ENCODE peak calls at places on chromosomes 1 and 21, in seven cellular contexts. One of them, this sample, is unnamed. For H3K4me1, the result is how much of the 10 kb centered on the place peaks cover.

GRCh38 chr1:243421784-243422183 is 165.9 kb downstream of the SDCCAG8 start:
- ATAC-seq in psoas muscle: peak
- ATAC-seq in lower lobe of right lung: peak
- ATAC-seq in RWPE2: peak
- ATAC-seq in naive thymus-derived CD4-positive, alpha-beta T cell: peak
- ATAC-seq in HepG2: no peak
- ATAC-seq in K562: peak
- ATAC-seq in this sample: no peak

GRCh38 chr21:14589855-14590563 is 43.9 kb upstream of the SAMSN1 start:
- ATAC-seq in naive thymus-derived CD4-positive, alpha-beta T cell: no peak
- ATAC-seq in lower lobe of right lung: no peak
- ATAC-seq in HepG2: no peak
- ATAC-seq in RWPE2: no peak
- ATAC-seq in psoas muscle: no peak
- ATAC-seq in K562: peak
- ATAC-seq in this sample: no peak

GRCh38 chr1:181985981-181986906 is 75.3 kb downstream of the ZNF648 start:
- ATAC-seq in RWPE2: no peak
- ATAC-seq in naive thymus-derived CD4-positive, alpha-beta T cell: no peak
- ATAC-seq in HepG2: no peak
- ATAC-seq in psoas muscle: no peak
- ATAC-seq in lower lobe of right lung: no peak
- ATAC-seq in K562: no peak
- ATAC-seq in this sample: no peak

GRCh38 chr1:204513117-204513716 is 3.0 kb upstream of the MDM4 start:
- ATAC-seq in lower lobe of right lung: no peak
- ATAC-seq in naive thymus-derived CD4-positive, alpha-beta T cell: peak
- ATAC-seq in K562: no peak
- ATAC-seq in RWPE2: no peak
- ATAC-seq in HepG2: no peak
- ATAC-seq in psoas muscle: no peak
- ATAC-seq in this sample: no peak

GRCh38 chr1:179129702-179130473 is 48.0 kb downstream of the TOR3A start:
- ATAC-seq in psoas muscle: peak
- ATAC-seq in HepG2: peak
- ATAC-seq in naive thymus-derived CD4-positive, alpha-beta T cell: peak
- ATAC-seq in lower lobe of right lung: peak
- ATAC-seq in RWPE2: peak
- ATAC-seq in K562: peak
- ATAC-seq in this sample: peak

GRCh38 chr1:225462714-225463574 is 35.1 kb upstream of the LBR start:
- ATAC-seq in lower lobe of right lung: no peak
- ATAC-seq in psoas muscle: no peak
- ATAC-seq in RWPE2: peak
- ATAC-seq in naive thymus-derived CD4-positive, alpha-beta T cell: no peak
- ATAC-seq in HepG2: no peak
- ATAC-seq in K562: no peak
- ATAC-seq in this sample: no peak

GRCh38 chr21:16865612-16866011 is 647.2 kb upstream of the CXADR start:
- ATAC-seq in lower lobe of right lung: no peak
- ATAC-seq in naive thymus-derived CD4-positive, alpha-beta T cell: no peak
- ATAC-seq in K562: no peak
- ATAC-seq in psoas muscle: no peak
- ATAC-seq in RWPE2: no peak
- ATAC-seq in HepG2: no peak
- ATAC-seq in this sample: no peak

GRCh38 chr1:156104065-156104810 is 10.3 kb upstream of the LMNA start:
- ATAC-seq in RWPE2: peak
- ATAC-seq in lower lobe of right lung: peak
- ATAC-seq in HepG2: peak
- ATAC-seq in naive thymus-derived CD4-positive, alpha-beta T cell: peak
- ATAC-seq in psoas muscle: no peak
- ATAC-seq in K562: no peak
- ATAC-seq in this sample: peak

GRCh38 chr1:185774384-185774783 is 40.2 kb downstream of the HMCN1 start:
- ATAC-seq in naive thymus-derived CD4-positive, alpha-beta T cell: no peak
- ATAC-seq in K562: no peak
- ATAC-seq in RWPE2: no peak
- ATAC-seq in HepG2: no peak
- ATAC-seq in lower lobe of right lung: no peak
- ATAC-seq in psoas muscle: no peak
- ATAC-seq in this sample: no peak

GRCh38 chr1:116518400-116518799 is 52.4 kb downstream of the CD58 start:
- ATAC-seq in K562: no peak
- ATAC-seq in naive thymus-derived CD4-positive, alpha-beta T cell: no peak
- ATAC-seq in psoas muscle: no peak
- ATAC-seq in RWPE2: no peak
- ATAC-seq in lower lobe of right lung: no peak
- ATAC-seq in HepG2: no peak
- ATAC-seq in this sample: no peak

GRCh38 chr1:211589782-211590721 is 11.1 kb upstream of the SLC30A1 start:
- ATAC-seq in lower lobe of right lung: peak
- ATAC-seq in K562: peak
- ATAC-seq in naive thymus-derived CD4-positive, alpha-beta T cell: peak
- ATAC-seq in psoas muscle: peak
- ATAC-seq in HepG2: peak
- ATAC-seq in RWPE2: no peak
- ATAC-seq in this sample: peak

GRCh38 chr21:23660560-23660959 is 1946.7 kb downstream of the MRPL39 start:
- ATAC-seq in psoas muscle: no peak
- ATAC-seq in RWPE2: no peak
- ATAC-seq in HepG2: no peak
- ATAC-seq in naive thymus-derived CD4-positive, alpha-beta T cell: no peak
- ATAC-seq in lower lobe of right lung: no peak
- ATAC-seq in K562: no peak
- ATAC-seq in this sample: no peak

GRCh38 chr1:96183928-96184327 is 537.7 kb upstream of the PTBP2 start:
- ATAC-seq in HepG2: no peak
- ATAC-seq in naive thymus-derived CD4-positive, alpha-beta T cell: no peak
- ATAC-seq in RWPE2: no peak
- ATAC-seq in K562: no peak
- ATAC-seq in psoas muscle: no peak
- ATAC-seq in lower lobe of right lung: no peak
- ATAC-seq in this sample: no peak

GRCh38 chr1:6101826-6102225 is 56.1 kb downstream of the KCNAB2 start:
- ATAC-seq in HepG2: no peak
- ATAC-seq in naive thymus-derived CD4-positive, alpha-beta T cell: no peak
- ATAC-seq in psoas muscle: no peak
- ATAC-seq in RWPE2: no peak
- ATAC-seq in lower lobe of right lung: no peak
- ATAC-seq in K562: no peak
- ATAC-seq in this sample: no peak

GRCh38 chr1:115411388-115412063 is 73.5 kb upstream of the NGF start:
- ATAC-seq in naive thymus-derived CD4-positive, alpha-beta T cell: no peak
- ATAC-seq in RWPE2: peak
- ATAC-seq in psoas muscle: no peak
- ATAC-seq in K562: no peak
- ATAC-seq in HepG2: no peak
- ATAC-seq in lower lobe of right lung: no peak
- ATAC-seq in this sample: peak

GRCh38 chr1:59377350-59377904 is 80.5 kb downstream of the FGGY start:
- ATAC-seq in HepG2: no peak
- ATAC-seq in lower lobe of right lung: no peak
- ATAC-seq in psoas muscle: no peak
- ATAC-seq in RWPE2: no peak
- ATAC-seq in K562: no peak
- ATAC-seq in naive thymus-derived CD4-positive, alpha-beta T cell: no peak
- ATAC-seq in this sample: no peak

GRCh38 chr1:103948526-103948925 is 198.8 kb downstream of the AMY1C start:
- ATAC-seq in naive thymus-derived CD4-positive, alpha-beta T cell: no peak
- ATAC-seq in lower lobe of right lung: no peak
- ATAC-seq in K562: no peak
- ATAC-seq in RWPE2: no peak
- ATAC-seq in HepG2: no peak
- ATAC-seq in psoas muscle: no peak
- ATAC-seq in this sample: no peak

GRCh38 chr1:116769994-116770393 is 15.8 kb downstream of the CD2 start:
- ATAC-seq in RWPE2: no peak
- ATAC-seq in HepG2: no peak
- ATAC-seq in K562: no peak
- ATAC-seq in psoas muscle: no peak
- ATAC-seq in lower lobe of right lung: no peak
- ATAC-seq in naive thymus-derived CD4-positive, alpha-beta T cell: no peak
- ATAC-seq in this sample: no peak

DNA sequence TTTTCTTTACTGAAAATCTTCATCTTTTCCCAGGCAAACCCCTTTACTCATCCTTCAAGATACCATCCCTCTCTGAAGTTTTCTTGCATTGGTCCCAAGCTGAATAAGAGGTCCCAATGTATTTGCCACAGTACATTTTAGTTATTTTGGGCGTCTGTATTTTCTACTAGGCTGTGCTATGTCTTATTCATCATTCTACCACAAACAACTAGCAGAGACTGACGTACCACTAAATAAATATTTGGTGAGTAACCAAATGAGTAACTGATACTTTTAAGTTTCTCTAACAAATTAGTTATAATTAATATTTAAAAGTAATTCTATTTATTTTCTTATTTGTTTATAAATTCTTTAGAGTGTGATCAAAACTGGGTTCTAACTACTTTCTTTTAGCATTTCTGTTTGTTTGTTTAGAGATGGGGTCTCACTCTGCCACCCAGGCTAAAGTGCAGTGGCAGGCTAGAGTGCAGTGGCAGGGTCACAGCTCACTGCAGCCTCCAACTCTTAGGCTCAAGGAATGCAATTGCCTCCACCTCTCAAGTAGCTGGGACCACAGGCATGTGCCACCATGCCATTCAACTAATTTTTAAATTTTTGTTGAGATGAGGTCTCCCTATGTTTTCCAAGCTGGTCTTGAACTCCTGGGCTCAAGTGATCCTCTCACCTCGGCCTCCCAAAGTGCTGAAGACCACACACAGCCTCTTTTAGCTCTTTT is 33.1 kb downstream of the NDC1 start:
- ATAC-seq in HepG2: no peak
- ATAC-seq in naive thymus-derived CD4-positive, alpha-beta T cell: no peak
- ATAC-seq in K562: no peak
- ATAC-seq in RWPE2: no peak
- ATAC-seq in lower lobe of right lung: no peak
- ATAC-seq in psoas muscle: no peak
- ATAC-seq in this sample: no peak
- H3K27ac ChIP-seq in HepG2: no peak
- H3K27ac ChIP-seq in naive thymus-derived CD4-positive, alpha-beta T cell: no peak
- H3K27ac ChIP-seq in K562: no peak
- H3K27ac ChIP-seq in RWPE2: no peak
- H3K27ac ChIP-seq in lower lobe of right lung: no peak
- H3K27ac ChIP-seq in psoas muscle: no peak
- H3K27ac ChIP-seq in this sample: no peak

GRCh38 chr1:99171126-99171813 is 93.0 kb upstream of the PLPPR4 start:
- ATAC-seq in HepG2: peak
- ATAC-seq in psoas muscle: no peak
- ATAC-seq in RWPE2: no peak
- ATAC-seq in naive thymus-derived CD4-positive, alpha-beta T cell: no peak
- ATAC-seq in lower lobe of right lung: no peak
- ATAC-seq in K562: no peak
- ATAC-seq in this sample: no peak
- H3K4me1 ChIP-seq in HepG2: under half
- H3K4me1 ChIP-seq in psoas muscle: under half
- H3K4me1 ChIP-seq in RWPE2: under half
- H3K4me1 ChIP-seq in naive thymus-derived CD4-positive, alpha-beta T cell: under half
- H3K4me1 ChIP-seq in lower lobe of right lung: under half
- H3K4me1 ChIP-seq in K562: under half
- H3K4me1 ChIP-seq in this sample: under half

GRCh38 chr1:27632387-27633297 is 2.3 kb downstream of the FGR start:
- ATAC-seq in HepG2: no peak
- ATAC-seq in K562: no peak
- ATAC-seq in psoas muscle: no peak
- ATAC-seq in lower lobe of right lung: peak
- ATAC-seq in RWPE2: no peak
- ATAC-seq in naive thymus-derived CD4-positive, alpha-beta T cell: peak
- ATAC-seq in this sample: no peak
- H3K27ac ChIP-seq in HepG2: no peak
- H3K27ac ChIP-seq in K562: no peak
- H3K27ac ChIP-seq in psoas muscle: peak
- H3K27ac ChIP-seq in lower lobe of right lung: peak
- H3K27ac ChIP-seq in RWPE2: no peak
- H3K27ac ChIP-seq in naive thymus-derived CD4-positive, alpha-beta T cell: peak
- H3K27ac ChIP-seq in this sample: peak

DNA sequence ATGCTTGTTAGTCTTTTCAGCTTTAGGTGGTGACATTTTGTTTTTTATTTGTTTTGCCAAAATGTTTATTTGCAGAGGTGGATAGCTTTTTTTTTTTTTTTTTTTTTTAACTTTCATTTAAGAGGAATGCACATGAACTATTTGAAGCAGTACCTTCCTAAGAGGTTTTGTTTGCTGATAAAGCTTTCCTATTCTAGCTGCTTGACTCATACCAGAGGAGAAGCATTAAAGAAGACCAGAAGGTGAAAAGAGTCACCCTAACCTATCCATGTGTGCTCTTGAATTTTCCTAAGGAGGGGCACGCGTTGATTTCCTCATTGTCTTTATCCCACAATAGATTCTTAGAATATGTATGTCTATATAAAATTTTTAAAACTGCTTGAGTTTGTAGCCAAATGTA is 57.7 kb downstream of the PRDM2 start:
- ATAC-seq in psoas muscle: no peak
- ATAC-seq in K562: no peak
- ATAC-seq in naive thymus-derived CD4-positive, alpha-beta T cell: no peak
- ATAC-seq in lower lobe of right lung: peak
- ATAC-seq in RWPE2: peak
- ATAC-seq in HepG2: no peak
- ATAC-seq in this sample: no peak
- H3K4me1 ChIP-seq in psoas muscle: half or more
- H3K4me1 ChIP-seq in K562: under half
- H3K4me1 ChIP-seq in naive thymus-derived CD4-positive, alpha-beta T cell: half or more
- H3K4me1 ChIP-seq in lower lobe of right lung: half or more
- H3K4me1 ChIP-seq in RWPE2: under half
- H3K4me1 ChIP-seq in HepG2: under half
- H3K4me1 ChIP-seq in this sample: half or more